ENCODE peak calls at places on chromosome 15, in ten cellular contexts. N, V, C, B, F, L, M, X, S and P are unnamed samples.

GRCh38 chr15:76147906-76148553 is 88.2 kb downstream of the TMEM266 start:
- DNase-seq in N (peak), V (peak), C (no peak), B (peak), F (peak), L (no peak), M (no peak), X (peak), S (peak), P (no peak)

GRCh38 chr15:88932875-88933330 is 19.7 kb upstream of the MFGE8 start:
- DNase-seq in N (no peak), V (no peak), C (no peak), B (no peak), F (no peak), L (no peak), M (no peak), X (no peak), S (no peak), P (no peak)

GRCh38 chr15:77519540-77519939 is 98.9 kb downstream of the HMG20A start:
- DNase-seq in N (no peak), V (no peak), C (no peak), B (no peak), F (no peak), L (no peak), M (no peak), X (no peak), S (no peak), P (no peak)

GRCh38 chr15:66906660-66907059 is 158.7 kb upstream of the SMAD3 start:
- DNase-seq in N (no peak), V (no peak), C (no peak), B (no peak), F (no peak), L (no peak), M (no peak), X (no peak), S (no peak), P (no peak)

GRCh38 chr15:101664303-101664913 is 12.2 kb upstream of the TM2D3 start:
- DNase-seq in N (peak), V (peak), C (no peak), B (no peak), F (no peak), L (no peak), M (no peak), X (no peak), S (peak), P (no peak)

GRCh38 chr15:52228928-52229327 is 37.7 kb upstream of the GNB5 start:
- DNase-seq in N (no peak), V (peak), C (no peak), B (no peak), F (no peak), L (no peak), M (peak), X (no peak), S (no peak), P (no peak)

GRCh38 chr15:52326758-52327157 is 31.2 kb upstream of the MYO5C start:
- DNase-seq in N (no peak), V (no peak), C (peak), B (no peak), F (no peak), L (peak), M (peak), X (no peak), S (peak), P (no peak)

GRCh38 chr15:68620721-68621528 is 42.1 kb downstream of the CORO2B start:
- DNase-seq in N (no peak), V (no peak), C (peak), B (peak), F (no peak), L (peak), M (peak), X (no peak), S (peak), P (peak)

GRCh38 chr15:59687831-59688230 is 1.3 kb downstream of the BNIP2 start:
- DNase-seq in N (peak), V (no peak), C (no peak), B (no peak), F (no peak), L (peak), M (peak), X (no peak), S (peak), P (no peak)